ENCODE peak calls at places on chromosomes 3 and 15, in four cellular contexts. G is MM.1S, B is PC-9, S is SK-N-SH. M is an unnamed sample.

GRCh38 chr3:127531821-127532220 is 58.7 kb downstream of the TPRA1 start:
- DNase-seq in G (no peak), B (no peak), S (no peak), M (no peak)

GRCh38 chr3:58623961-58624360 is 42.6 kb downstream of the FAM3D start:
- DNase-seq in G (no peak), B (no peak), S (no peak), M (no peak)

GRCh38 chr3:116064646-116065045 is 380.6 kb downstream of the LSAMP start:
- DNase-seq in G (no peak), B (no peak), S (no peak), M (peak; percentile 27)

GRCh38 chr3:179181993-179182551 is 33.9 kb downstream of the PIK3CA start:
- DNase-seq in G (no peak), B (no peak), S (no peak), M (peak; percentile 19)

GRCh38 chr3:9669277-9669676 is 20.0 kb downstream of the MTMR14 start:
- DNase-seq in G (no peak), B (no peak), S (no peak), M (no peak)

GRCh38 chr3:426056-426455 is 229.5 kb downstream of the CHL1 start:
- DNase-seq in G (no peak), B (no peak), S (no peak), M (peak; percentile 76)

GRCh38 chr3:141231101-141231922 is at the start of gene PXYLP1:
- DNase-seq in G (peak; percentile 90), B (peak; percentile 71), S (peak; percentile 96), M (peak; percentile 84)

GRCh38 chr3:4791358-4791757 is 187.9 kb upstream of the BHLHE40 start:
- DNase-seq in G (no peak), B (no peak), S (no peak), M (no peak)

GRCh38 chr3:10371789-10372188 is 50.9 kb upstream of the SEC13 start:
- DNase-seq in G (no peak), B (no peak), S (no peak), M (no peak)

GRCh38 chr3:98733778-98734281 is 29.3 kb upstream of the ST3GAL6 start:
- DNase-seq in G (peak; percentile 63), B (no peak), S (peak; percentile 38), M (peak; percentile 38)

GRCh38 chr3:129312671-129313414 is 34.2 kb downstream of the HMCES start:
- DNase-seq in G (peak; percentile 7), B (no peak), S (no peak), M (no peak)

GRCh38 chr3:53796161-53796560 is 50.1 kb downstream of the CHDH start:
- DNase-seq in G (no peak), B (no peak), S (peak; percentile 91), M (no peak)

GRCh38 chr3:12618426-12618825 is 45.5 kb downstream of the RAF1 start:
- DNase-seq in G (no peak), B (no peak), S (no peak), M (no peak)

GRCh38 chr3:35487396-35487795 is 151.9 kb upstream of the ARPP21 start:
- DNase-seq in G (no peak), B (no peak), S (peak; percentile 10), M (no peak)

GRCh38 chr3:45084361-45084760 is 58.3 kb downstream of the CLEC3B start:
- DNase-seq in G (no peak), B (no peak), S (no peak), M (no peak)

GRCh38 chr3:11155341-11156025 is 1.2 kb downstream of the HRH1 start:
- DNase-seq in G (no peak), B (peak; percentile 62), S (peak; percentile 86), M (peak; percentile 85)

GRCh38 chr3:177440456-177441105 is 243.3 kb upstream of the TBL1XR1 start:
- DNase-seq in G (no peak), B (peak; percentile 49), S (no peak), M (peak; percentile 87)

GRCh38 chr3:79086514-79086913 is 681.3 kb downstream of the ROBO1 start:
- DNase-seq in G (peak; percentile 66), B (peak; percentile 39), S (peak; percentile 34), M (peak; percentile 76)

GRCh38 chr3:192063570-192063969 is 602.6 kb downstream of the PYDC2 start:
- DNase-seq in G (peak; percentile 90), B (no peak), S (peak; percentile 1), M (no peak)

GRCh38 chr3:155847993-155848392 is 6.2 kb downstream of the SLC33A1 start:
- DNase-seq in G (no peak), B (no peak), S (no peak), M (no peak)

GRCh38 chr3:115397433-115397832 is 225.9 kb upstream of the GAP43 start:
- DNase-seq in G (no peak), B (no peak), S (no peak), M (peak; percentile 18)

GRCh38 chr15:98946301-98947255 is 61.0 kb downstream of the PGPEP1L start:
- DNase-seq in G (no peak), B (peak; percentile 18), S (no peak), M (no peak)

GRCh38 chr3:155131104-155131503 is 51.0 kb downstream of the MME start:
- DNase-seq in G (no peak), B (no peak), S (no peak), M (no peak)

GRCh38 chr3:43994594-43995077 is 247.1 kb upstream of the TOPAZ1 start:
- DNase-seq in G (no peak), B (no peak), S (no peak), M (no peak)

GRCh38 chr3:5069627-5070026 is 52.5 kb upstream of the ARL8B start:
- DNase-seq in G (no peak), B (no peak), S (no peak), M (no peak)

GRCh38 chr3:111729087-111729846 is 129.8 kb upstream of the PHLDB2 start:
- DNase-seq in G (no peak), B (no peak), S (no peak), M (peak; percentile 48)

GRCh38 chr15:58182460-58183163 is 44.4 kb downstream of the AQP9 start:
- DNase-seq in G (peak; percentile 27), B (no peak), S (peak; percentile 73), M (peak; percentile 58)

GRCh38 chr3:163056874-163057497 is 1560.4 kb downstream of the OTOL1 start:
- DNase-seq in G (peak; percentile 75), B (no peak), S (peak; percentile 47), M (peak; percentile 85)

GRCh38 chr3:64327039-64327804 is 102.0 kb upstream of the PRICKLE2 start:
- DNase-seq in G (no peak), B (no peak), S (no peak), M (no peak)

GRCh38 chr3:146142757-146143156 is 18.2 kb downstream of the PLOD2 start:
- DNase-seq in G (peak; percentile 43), B (no peak), S (no peak), M (peak; percentile 51)

GRCh38 chr3:99951701-99952100 is 134.0 kb downstream of the CMSS1 start:
- DNase-seq in G (no peak), B (no peak), S (no peak), M (no peak)

GRCh38 chr3:170426240-170426797 is 7.7 kb downstream of the CLDN11 start:
- DNase-seq in G (no peak), B (no peak), S (peak; percentile 47), M (no peak)

GRCh38 chr3:69460034-69460433 is 74.1 kb upstream of the FRMD4B start:
- DNase-seq in G (no peak), B (no peak), S (peak; percentile 54), M (no peak)

DNA sequence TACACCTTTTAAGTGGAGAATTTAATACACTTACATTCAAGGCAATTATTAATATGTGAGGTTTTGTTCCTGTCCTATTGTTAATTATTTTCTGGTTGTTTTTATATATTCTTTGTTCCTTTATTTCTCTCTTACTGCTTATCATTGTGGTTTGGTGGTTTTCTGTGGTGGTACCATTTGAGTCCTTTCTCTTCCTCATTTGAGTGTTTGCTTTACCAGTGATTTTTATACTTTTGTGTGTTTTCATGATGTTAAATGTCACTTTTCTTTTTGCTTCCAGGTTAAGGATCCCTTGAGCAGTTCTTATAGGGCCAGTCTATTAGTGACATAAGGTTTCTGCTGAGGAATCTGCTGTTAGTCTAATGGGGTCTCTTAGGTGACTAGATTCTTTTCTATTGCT is 116.5 kb downstream of the LRRK1 start:
- DNase-seq in G (no peak), B (no peak), S (no peak), M (no peak)
- H3F3A ChIP-seq in G (peaks cover 7% of the 10 kb centered on the region), B (peaks cover 5% of the 10 kb centered on the region), S (peaks cover 4% of the 10 kb centered on the region), M (no peaks in the 10 kb centered on the region)

GRCh38 chr3:41159581-41160189 is 39.6 kb upstream of the CTNNB1 start:
- DNase-seq in G (no peak), B (peak; percentile 85), S (no peak), M (peak; percentile 91)

GRCh38 chr3:41164776-41165175 is 34.5 kb upstream of the CTNNB1 start:
- DNase-seq in G (no peak), B (no peak), S (no peak), M (no peak)

GRCh38 chr3:41158947-41159346 is 40.4 kb upstream of the CTNNB1 start:
- DNase-seq in G (no peak), B (peak; percentile 89), S (no peak), M (peak; percentile 94)

GRCh38 chr3:41162541-41162940 is 36.8 kb upstream of the CTNNB1 start:
- DNase-seq in G (no peak), B (no peak), S (no peak), M (no peak)

DNA sequence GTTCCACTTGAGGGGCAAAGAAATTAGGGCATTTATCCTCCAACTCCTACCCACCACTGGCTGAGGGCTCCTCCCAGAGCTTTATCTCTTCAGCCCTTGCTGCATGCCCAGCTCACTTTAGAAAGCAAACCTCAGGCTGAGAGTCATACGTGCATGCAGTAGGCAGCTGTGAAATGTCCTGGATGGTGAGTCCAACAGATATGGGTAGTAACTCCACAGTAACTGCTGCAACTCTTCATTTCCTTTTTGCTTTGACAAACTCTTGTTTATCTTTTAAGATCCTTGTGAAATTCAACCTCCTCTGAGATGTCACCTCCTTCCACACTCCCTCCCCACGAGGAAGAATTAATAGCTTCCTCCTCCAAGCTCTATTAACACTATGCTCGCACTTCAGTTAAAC is 35.9 kb upstream of the CTNNB1 start:
- DNase-seq in G (no peak), B (no peak), S (no peak), M (no peak)
- H3K9me2 ChIP-seq in G (no peaks in the 10 kb centered on the region), B (no peaks in the 10 kb centered on the region), S (no peaks in the 10 kb centered on the region), M (no peaks in the 10 kb centered on the region)

DNA sequence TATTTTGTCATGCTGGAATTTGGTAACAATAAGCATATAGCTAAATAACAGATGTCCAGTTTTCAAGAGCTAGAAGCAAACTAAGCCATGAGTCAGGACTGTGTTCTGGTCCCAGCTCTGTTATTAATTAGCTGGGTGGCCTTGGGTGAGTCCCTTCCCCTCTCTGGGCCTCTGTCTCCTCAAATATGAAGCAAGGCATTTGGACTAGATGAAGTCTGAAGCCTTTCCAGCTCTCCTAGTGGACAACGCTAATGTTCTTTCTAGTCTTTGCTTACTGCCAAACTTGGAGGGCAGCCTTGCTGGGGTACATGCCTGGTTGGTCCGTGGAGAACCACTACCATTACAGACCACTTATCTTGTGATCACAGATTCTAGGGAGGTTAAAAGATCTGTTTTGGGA is 127.6 kb downstream of the DUT start:
- DNase-seq in G (no peak), B (no peak), S (no peak), M (no peak)
- H3F3A ChIP-seq in G (no peaks in the 10 kb centered on the region), B (no peaks in the 10 kb centered on the region), S (peaks cover 38% of the 10 kb centered on the region), M (peaks cover 4% of the 10 kb centered on the region)

DNA sequence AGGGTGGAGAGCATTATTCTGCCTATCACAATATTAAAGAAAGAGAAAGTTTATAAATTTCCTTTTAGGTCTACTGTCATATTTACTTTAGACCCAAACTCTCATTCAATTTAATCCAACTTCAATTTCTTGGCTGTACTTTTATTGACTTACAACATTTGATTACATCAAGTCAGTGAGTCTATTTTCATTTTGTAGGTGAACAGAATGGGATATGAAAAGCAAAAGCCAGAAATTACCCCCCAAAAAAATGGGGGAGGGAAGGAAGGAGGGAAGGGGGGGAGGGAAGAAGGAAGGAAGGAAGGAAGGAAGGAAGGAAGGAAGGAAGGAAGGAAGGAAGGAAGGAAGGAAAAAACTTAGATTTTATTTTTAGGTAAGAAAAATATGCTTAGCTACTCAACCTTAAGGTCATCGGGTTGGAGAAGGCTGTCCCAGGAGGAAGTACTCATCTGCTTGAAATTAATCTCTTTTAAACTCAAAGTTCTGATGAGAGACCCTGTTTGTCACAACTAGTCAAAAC is 320.1 kb upstream of the ATP11B start:
- DNase-seq in G (no peak), B (no peak), S (no peak), M (no peak)
- H3K9me2 ChIP-seq in G (no peaks in the 10 kb centered on the region), B (peaks cover 3% of the 10 kb centered on the region), S (no peaks in the 10 kb centered on the region), M (no peaks in the 10 kb centered on the region)